ENCODE peak calls at places on chromosomes 13 and 19, in eight cellular contexts. D is stimulated activated CD4-positive, alpha-beta T cell treated with anti-CD3 and anti-CD28 coated beads, Interleukin-2, amount 100 ng/mL, for 24 hours; Q is renal cortical epithelial cell; S is HS-27A; U is progenitor cell of endocrine pancreas; N is cardiac fibroblast; F is astrocyte of the spinal cord; P is activated naive CD4-positive, alpha-beta T cell treated with anti-CD3 and anti-CD28 coated beads, Interleukin-2, amount 10 ng/mL, durations not matched to agents 7 days and 5 days. G is an unnamed sample.

GRCh38 chr19:44635581-44636438 is 7.9 kb upstream of the PVR start:
- DNase-seq in Q (peak; percentile 72), N (peak; percentile 72), F (peak; percentile 58), P (no peak), U (no peak), S (peak; percentile 84), D (no peak), G (peak; percentile 71)

GRCh38 chr19:14002571-14003278 is 3.4 kb downstream of the RFX1 start:
- DNase-seq in U (no peak), N (no peak), F (no peak), D (no peak), P (peak; percentile 55), S (no peak), Q (no peak), G (no peak)

GRCh38 chr13:30429235-30429634 is 6.9 kb downstream of the UBE2L5 start:
- DNase-seq in F (no peak), D (no peak), S (no peak), P (no peak), Q (no peak), U (no peak), N (no peak), G (no peak)

GRCh38 chr13:30738526-30738925 is 3.2 kb downstream of the ALOX5AP start:
- DNase-seq in S (no peak), Q (no peak), P (no peak), D (no peak), U (no peak), N (no peak), F (no peak), G (no peak)

GRCh38 chr19:31448221-31448657 is 99.0 kb upstream of the TSHZ3 start:
- DNase-seq in D (no peak), F (peak; percentile 25), S (no peak), Q (no peak), P (no peak), N (peak; percentile 93), U (no peak), G (no peak)

GRCh38 chr13:110116072-110116487 is 190.9 kb downstream of the COL4A1 start:
- DNase-seq in Q (peak; percentile 40), D (peak; percentile 67), P (peak; percentile 62), S (no peak), N (peak; percentile 77), F (peak; percentile 49), U (peak; percentile 65), G (no peak)

GRCh38 chr13:108496364-108497215 is 132.8 kb upstream of the MYO16 start:
- DNase-seq in F (peak; percentile 23), P (no peak), N (peak; percentile 19), U (no peak), S (no peak), Q (no peak), D (no peak), G (no peak)

GRCh38 chr19:29844891-29845575 is 33.2 kb downstream of the CCNE1 start:
- DNase-seq in S (peak; percentile 53), Q (peak; percentile 82), F (peak; percentile 93), U (peak; percentile 94), N (peak; percentile 91), D (peak; percentile 98), P (peak; percentile 97), G (peak; percentile 88)

GRCh38 chr19:29495971-29496441 is 29.8 kb upstream of the VSTM2B start:
- DNase-seq in D (no peak), P (no peak), F (no peak), Q (no peak), N (no peak), S (no peak), U (no peak), G (no peak)

GRCh38 chr13:113653264-113654174 is 4.5 kb downstream of the ATP4B start:
- DNase-seq in S (no peak), Q (no peak), F (peak; percentile 9), U (no peak), P (peak; percentile 16), D (no peak), N (no peak), G (no peak)

GRCh38 chr13:24671367-24672117 is 8.7 kb upstream of the ATP12A start:
- DNase-seq in U (no peak), D (no peak), N (peak; percentile 84), Q (peak; percentile 91), F (peak; percentile 64), S (peak; percentile 22), P (no peak), G (peak; percentile 88)

GRCh38 chr13:44407379-44407778 is 33.8 kb downstream of the SERP2 start:
- DNase-seq in F (no peak), N (no peak), Q (no peak), D (no peak), P (no peak), U (no peak), S (no peak), G (no peak)

GRCh38 chr13:19818223-19818842 is 35.6 kb upstream of the PSPC1 start:
- DNase-seq in D (peak; percentile 62), S (no peak), P (peak; percentile 47), F (peak; percentile 18), Q (peak; percentile 19), U (peak; percentile 70), N (no peak), G (no peak)

GRCh38 chr13:111658150-111659100 is 338.0 kb downstream of the TEX29 start:
- DNase-seq in F (no peak), P (no peak), U (peak; percentile 2), S (no peak), N (no peak), Q (no peak), D (no peak), G (no peak)

GRCh38 chr19:45153339-45154063 is 7.3 kb downstream of the NKPD1 start:
- DNase-seq in N (peak; percentile 34), P (peak; percentile 59), S (no peak), D (peak; percentile 59), U (peak; percentile 48), F (peak; percentile 23), Q (no peak), G (no peak)

GRCh38 chr13:26897706-26898550 is 137.3 kb upstream of the GPR12 start:
- DNase-seq in D (no peak), P (no peak), U (no peak), F (no peak), Q (no peak), N (no peak), S (no peak), G (no peak)

GRCh38 chr13:39538826-39539555 is 64.0 kb downstream of the LHFPL6 start:
- DNase-seq in U (no peak), F (peak; percentile 60), N (peak; percentile 70), S (no peak), P (no peak), D (no peak), Q (no peak), G (no peak)

GRCh38 chr13:100530645-100531044 is 57.9 kb downstream of the GGACT start:
- DNase-seq in P (no peak), D (no peak), F (no peak), N (peak; percentile 6), U (no peak), Q (no peak), S (no peak), G (no peak)

GRCh38 chr13:46126552-46127171 is 21.8 kb upstream of the CPB2 start:
- DNase-seq in P (peak; percentile 78), Q (peak; percentile 71), U (peak; percentile 43), F (peak; percentile 75), S (no peak), D (peak; percentile 74), N (peak; percentile 84), G (peak; percentile 74)

GRCh38 chr19:45402469-45403070 is 2.3 kb downstream of the PPP1R13L start:
- DNase-seq in P (peak; percentile 50), S (no peak), F (no peak), U (peak; percentile 62), Q (no peak), D (peak; percentile 50), N (peak; percentile 38), G (no peak)

GRCh38 chr19:37932985-37933953 is 26.3 kb downstream of the SIPA1L3 start:
- DNase-seq in U (no peak), F (peak; percentile 61), S (no peak), Q (peak; percentile 76), P (no peak), D (no peak), N (peak; percentile 49), G (peak; percentile 74)

GRCh38 chr19:2957160-2957559 is 12.4 kb upstream of the ZNF77 start:
- DNase-seq in P (no peak), Q (no peak), S (no peak), D (no peak), N (no peak), F (no peak), U (no peak), G (no peak)

GRCh38 chr13:40583738-40584137 is 82.7 kb downstream of the FOXO1 start:
- DNase-seq in U (no peak), P (no peak), S (no peak), Q (no peak), D (no peak), N (no peak), F (no peak), G (no peak)

GRCh38 chr13:49938921-49939320 is 2.8 kb upstream of the SPRYD7 start:
- DNase-seq in F (no peak), U (no peak), P (no peak), N (no peak), D (no peak), S (no peak), Q (peak; percentile 13), G (no peak)

GRCh38 chr13:113916330-113916815 is 52.5 kb upstream of the GAS6 start:
- DNase-seq in F (no peak), D (no peak), N (peak; percentile 87), P (no peak), Q (peak; percentile 67), S (no peak), U (no peak), G (no peak)

GRCh38 chr13:45496942-45497341 is 32.2 kb downstream of the COG3 start:
- DNase-seq in D (no peak), Q (no peak), F (no peak), U (no peak), P (no peak), S (no peak), N (no peak), G (no peak)

GRCh38 chr13:99983401-99984133 is 2.0 kb downstream of the ZIC2 start:
- DNase-seq in N (no peak), D (no peak), Q (no peak), S (no peak), P (no peak), U (no peak), F (no peak), G (no peak)

GRCh38 chr13:59356607-59357006 is 807.1 kb downstream of the DIAPH3 start:
- DNase-seq in Q (no peak), F (peak; percentile 35), N (peak; percentile 83), U (no peak), D (no peak), P (no peak), S (no peak), G (no peak)

GRCh38 chr19:13022859-13023636 is 27.8 kb downstream of the NFIX start:
- DNase-seq in Q (peak; percentile 43), N (peak; percentile 96), D (no peak), F (peak; percentile 96), P (peak; percentile 28), S (peak; percentile 77), U (no peak), G (peak; percentile 14)

GRCh38 chr13:62094937-62095336 is 679.3 kb upstream of the PCDH20 start:
- DNase-seq in D (no peak), F (no peak), P (no peak), S (no peak), N (no peak), U (no peak), Q (no peak), G (no peak)